ENCODE peak calls at places on chromosomes 4 and X, in ten cellular contexts. Q, G, V, R, N, Y, B, O, W and Z are unnamed samples.

GRCh38 chr4:34572026-34572425 is 1672.3 kb downstream of the ARAP2 start:
- DNase-seq in Q (peak), G (no peak), V (no peak), R (no peak), N (no peak), Y (no peak), B (no peak), O (no peak), W (no peak), Z (no peak)

GRCh38 chr4:115113382-115114106 is at the start of gene NDST4:
- DNase-seq in Q (peak), G (peak), V (no peak), R (no peak), N (no peak), Y (peak), B (no peak), O (no peak), W (no peak), Z (no peak)

GRCh38 chr4:167868163-167868562 is 224.2 kb upstream of the ANXA10 start:
- DNase-seq in Q (no peak), G (no peak), V (no peak), R (no peak), N (no peak), Y (no peak), B (no peak), O (no peak), W (no peak), Z (peak)

GRCh38 chrX:68829594-68830485 is 1.0 kb downstream of the EFNB1 start:
- DNase-seq in Q (peak), G (peak), V (peak), R (no peak), N (no peak), Y (no peak), B (no peak), O (no peak), W (peak), Z (peak)

GRCh38 chr4:118345813-118346212 is 7.0 kb downstream of the PRSS12 start:
- DNase-seq in Q (peak), G (no peak), V (no peak), R (no peak), N (no peak), Y (no peak), B (no peak), O (no peak), W (no peak), Z (peak)

GRCh38 chr4:213971-214370 is 89.7 kb downstream of the ZNF718 start:
- DNase-seq in Q (no peak), G (no peak), V (no peak), R (no peak), N (no peak), Y (no peak), B (no peak), O (no peak), W (no peak), Z (peak)

GRCh38 chr4:25078523-25078922 is 47.8 kb upstream of the LGI2 start:
- DNase-seq in Q (no peak), G (no peak), V (no peak), R (no peak), N (no peak), Y (no peak), B (no peak), O (no peak), W (no peak), Z (no peak)

GRCh38 chrX:11787564-11787963 is 29.5 kb downstream of the MSL3 start:
- DNase-seq in Q (peak), G (peak), V (peak), R (peak), N (peak), Y (peak), B (peak), O (no peak), W (peak), Z (peak)

GRCh38 chrX:65745427-65745826 is 78.0 kb downstream of the MSN start:
- DNase-seq in Q (no peak), G (no peak), V (no peak), R (no peak), N (no peak), Y (no peak), B (no peak), O (no peak), W (no peak), Z (no peak)

GRCh38 chrX:71954458-71954857 is 43.8 kb downstream of the NHSL2 start:
- DNase-seq in Q (no peak), G (no peak), V (no peak), R (no peak), N (no peak), Y (no peak), B (no peak), O (no peak), W (no peak), Z (no peak)

GRCh38 chr4:38024203-38024504 is 64.0 kb downstream of the PTTG2 start:
- DNase-seq in Q (no peak), G (no peak), V (no peak), R (no peak), N (no peak), Y (no peak), B (no peak), O (no peak), W (no peak), Z (no peak)

GRCh38 chr4:1496116-1496642 is 89.9 kb upstream of the NKX1-1 start:
- DNase-seq in Q (no peak), G (no peak), V (no peak), R (no peak), N (no peak), Y (no peak), B (no peak), O (no peak), W (peak), Z (no peak)

GRCh38 chr4:152894673-152895072 is 41.5 kb upstream of the FHDC1 start:
- DNase-seq in Q (no peak), G (peak), V (no peak), R (no peak), N (no peak), Y (peak), B (no peak), O (peak), W (no peak), Z (peak)

GRCh38 chr4:142194905-142195304 is 558.5 kb downstream of the IL15 start:
- DNase-seq in Q (no peak), G (peak), V (no peak), R (no peak), N (no peak), Y (no peak), B (no peak), O (no peak), W (no peak), Z (peak)

GRCh38 chrX:22206781-22207180 is 65.9 kb upstream of the CBLL2 start:
- DNase-seq in Q (no peak), G (no peak), V (no peak), R (no peak), N (no peak), Y (no peak), B (no peak), O (no peak), W (no peak), Z (no peak)

GRCh38 chr4:123995939-123996338 is 599.3 kb downstream of the SPRY1 start:
- DNase-seq in Q (no peak), G (peak), V (no peak), R (no peak), N (no peak), Y (peak), B (no peak), O (peak), W (no peak), Z (peak)

GRCh38 chrX:153773741-153774575 is 6.9 kb upstream of the SRPK3 start:
- DNase-seq in Q (no peak), G (no peak), V (no peak), R (peak), N (no peak), Y (no peak), B (no peak), O (no peak), W (no peak), Z (no peak)

GRCh38 chrX:10142041-10142589 is 14.7 kb upstream of the CLCN4 start:
- DNase-seq in Q (no peak), G (no peak), V (no peak), R (peak), N (no peak), Y (no peak), B (no peak), O (no peak), W (no peak), Z (no peak)

GRCh38 chrX:102847362-102847761 is 89.7 kb upstream of the RAB40AL start:
- DNase-seq in Q (no peak), G (no peak), V (no peak), R (no peak), N (no peak), Y (no peak), B (no peak), O (no peak), W (no peak), Z (no peak)

GRCh38 chr4:22473268-22473667 is 42.6 kb downstream of the ADGRA3 start:
- DNase-seq in Q (no peak), G (peak), V (no peak), R (no peak), N (no peak), Y (no peak), B (no peak), O (peak), W (no peak), Z (peak)

GRCh38 chr4:154559141-154559841 is 3.5 kb upstream of the FGB start:
- DNase-seq in Q (peak), G (peak), V (no peak), R (no peak), N (no peak), Y (peak), B (no peak), O (no peak), W (no peak), Z (peak)

GRCh38 chrX:110794601-110795000 is 1.0 kb downstream of the CHRDL1 start:
- DNase-seq in Q (no peak), G (no peak), V (no peak), R (no peak), N (no peak), Y (no peak), B (no peak), O (no peak), W (no peak), Z (no peak)

GRCh38 chr4:184444953-184445309 is 29.4 kb downstream of the IRF2 start:
- DNase-seq in Q (no peak), G (no peak), V (peak), R (peak), N (no peak), Y (no peak), B (no peak), O (no peak), W (no peak), Z (no peak)

GRCh38 chrX:85544609-85545008 is 165.1 kb upstream of the POF1B start:
- DNase-seq in Q (no peak), G (peak), V (no peak), R (no peak), N (no peak), Y (peak), B (no peak), O (no peak), W (no peak), Z (no peak)

GRCh38 chr4:169286562-169287301 is 16.0 kb upstream of the SH3RF1 start:
- DNase-seq in Q (no peak), G (peak), V (peak), R (no peak), N (no peak), Y (no peak), B (no peak), O (no peak), W (no peak), Z (no peak)

GRCh38 chrX:74438771-74439170 is 17.5 kb downstream of the SLC16A2 start:
- DNase-seq in Q (no peak), G (no peak), V (no peak), R (no peak), N (no peak), Y (no peak), B (no peak), O (no peak), W (no peak), Z (no peak)

GRCh38 chr4:5970381-5971076 is 47.7 kb downstream of the C4orf50 start:
- DNase-seq in Q (no peak), G (no peak), V (no peak), R (peak), N (no peak), Y (no peak), B (no peak), O (no peak), W (peak), Z (no peak)

GRCh38 chr4:3471098-3471760 is 8.1 kb downstream of the DOK7 start:
- DNase-seq in Q (no peak), G (no peak), V (no peak), R (peak), N (no peak), Y (no peak), B (no peak), O (no peak), W (no peak), Z (no peak)

GRCh38 chr4:176277162-176277904 is 8.3 kb upstream of the ASB5 start:
- DNase-seq in Q (peak), G (peak), V (peak), R (no peak), N (peak), Y (peak), B (no peak), O (no peak), W (no peak), Z (peak)

GRCh38 chr4:165718660-165719059 is 154.4 kb upstream of the TLL1 start:
- DNase-seq in Q (no peak), G (no peak), V (no peak), R (no peak), N (no peak), Y (no peak), B (no peak), O (no peak), W (no peak), Z (no peak)